ENCODE peak calls at places on chromosome 17, in ten cellular contexts. V, P, N, S, O, H, G, E, X and J are unnamed samples.

GRCh38 chr17:27810902-27811557 is 10.7 kb upstream of the NOS2 start:
- DNase-seq in V (peak), N (no peak), E (no peak), O (no peak), G (no peak), P (no peak), H (no peak), S (no peak), X (no peak), J (no peak)

GRCh38 chr17:40320771-40321501 is 12.0 kb downstream of the RARA start:
- DNase-seq in V (no peak), O (peak), X (peak), E (no peak), H (no peak), N (no peak), G (no peak), P (no peak), S (no peak), J (peak)

GRCh38 chr17:65261152-65261551 is 124.0 kb downstream of the RGS9 start:
- DNase-seq in E (no peak), X (no peak), P (no peak), O (no peak), V (no peak), H (no peak), S (no peak), N (no peak), G (no peak), J (no peak)

GRCh38 chr17:70119961-70120360 is 44.9 kb downstream of the KCNJ16 start:
- DNase-seq in X (no peak), H (no peak), V (peak), G (no peak), E (no peak), N (no peak), P (no peak), O (no peak), S (no peak), J (no peak)

GRCh38 chr17:74417178-74418045 is 14.5 kb upstream of the GPRC5C start:
- DNase-seq in V (no peak), O (no peak), E (peak), G (no peak), X (no peak), H (peak), P (peak), N (no peak), S (peak), J (peak)

GRCh38 chr17:67520282-67520906 is 143.3 kb downstream of the PITPNC1 start:
- DNase-seq in E (no peak), O (peak), V (no peak), S (no peak), N (no peak), X (peak), H (no peak), P (no peak), G (no peak), J (peak)

GRCh38 chr17:65345261-65346060 is 208.3 kb downstream of the RGS9 start:
- DNase-seq in S (no peak), X (no peak), N (no peak), E (no peak), O (no peak), P (no peak), G (no peak), V (peak), H (no peak), J (no peak)

GRCh38 chr17:70661342-70662222 is 492.2 kb downstream of the KCNJ2 start:
- DNase-seq in O (no peak), S (no peak), X (no peak), H (no peak), E (no peak), N (no peak), P (no peak), G (no peak), V (no peak), J (peak)

GRCh38 chr17:76909971-76910760 is 42.0 kb downstream of the MGAT5B start:
- DNase-seq in H (peak), P (peak), X (no peak), N (peak), E (no peak), S (peak), O (no peak), G (peak), V (peak), J (peak)

GRCh38 chr17:45228985-45229517 is 7.4 kb downstream of the FMNL1 start:
- DNase-seq in X (peak), E (peak), S (peak), G (no peak), N (peak), H (no peak), O (peak), P (peak), V (no peak), J (peak)

GRCh38 chr17:33696102-33696501 is 403.0 kb upstream of the ASIC2 start:
- DNase-seq in H (no peak), N (no peak), V (no peak), X (no peak), P (no peak), S (no peak), E (no peak), G (no peak), O (no peak), J (no peak)

GRCh38 chr17:40331743-40332641 is 23.0 kb downstream of the RARA start:
- DNase-seq in E (no peak), V (peak), H (no peak), N (no peak), O (peak), P (no peak), X (peak), G (peak), S (peak), J (peak)

GRCh38 chr17:83056583-83057396 is 22.6 kb upstream of the METRNL start:
- DNase-seq in N (no peak), H (no peak), G (no peak), O (no peak), E (no peak), P (no peak), S (peak), X (peak), V (no peak), J (no peak)

GRCh38 chr17:18185832-18186231 is 2.2 kb downstream of the ALKBH5 start:
- DNase-seq in V (peak), S (no peak), P (no peak), N (no peak), O (no peak), H (no peak), E (no peak), G (no peak), X (no peak), J (no peak)

GRCh38 chr17:48644910-48645557 is 18.9 kb upstream of the HOXB9 start:
- DNase-seq in G (no peak), X (no peak), S (no peak), N (no peak), E (no peak), V (no peak), P (no peak), O (no peak), H (no peak), J (no peak)

GRCh38 chr17:48647964-48648245 is 21.7 kb upstream of the HOXB9 start:
- DNase-seq in O (no peak), S (no peak), X (no peak), P (no peak), E (no peak), V (no peak), H (no peak), G (no peak), N (no peak), J (no peak)

GRCh38 chr17:48647103-48647963 is 21.2 kb upstream of the HOXB9 start:
- DNase-seq in P (no peak), G (no peak), O (no peak), X (no peak), H (no peak), N (no peak), S (no peak), V (no peak), E (no peak), J (peak)

GRCh38 chr17:48645639-48646182 is 19.6 kb upstream of the HOXB9 start:
- DNase-seq in X (no peak), V (no peak), G (no peak), O (no peak), P (no peak), H (no peak), N (no peak), S (no peak), E (no peak), J (no peak)

GRCh38 chr17:48646183-48647102 is 20.3 kb upstream of the HOXB9 start:
- DNase-seq in H (peak), P (no peak), G (no peak), N (no peak), E (no peak), O (no peak), V (no peak), S (no peak), X (no peak), J (peak)
- TF ChIP-seq POLR2AphosphoS5 in H (peak), P (no peak), G (no peak), N (no peak), E (no peak), O (no peak), V (no peak), S (no peak), X (no peak), J (peak)

DNA sequence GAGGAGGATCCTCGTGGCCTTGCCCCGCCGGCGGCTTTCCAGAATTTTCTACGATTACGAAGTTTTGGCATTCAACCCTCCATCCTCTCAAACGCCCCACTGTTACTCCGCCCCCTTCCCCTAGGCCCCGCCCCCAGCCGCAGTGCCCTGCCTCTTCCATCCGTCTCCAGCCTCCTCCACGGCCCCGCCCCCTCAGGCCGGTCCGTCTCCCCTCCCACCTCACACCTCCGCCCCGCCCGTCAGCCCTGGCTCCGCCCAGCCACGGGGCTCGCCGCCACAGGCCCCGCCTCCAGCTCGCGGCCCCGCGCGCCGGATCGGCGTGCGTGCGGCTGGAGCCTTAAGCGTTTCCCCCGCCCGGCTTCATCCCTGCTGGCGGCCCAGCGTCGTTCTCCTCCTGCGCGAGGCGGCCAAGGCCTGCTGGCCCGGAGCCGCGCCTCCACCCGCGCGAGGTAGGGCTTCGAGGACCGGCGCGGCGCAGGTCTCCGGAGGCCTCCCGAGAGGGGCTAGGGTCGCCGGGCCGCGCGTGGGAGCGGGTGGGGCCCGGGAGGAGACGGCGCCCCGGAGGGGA is at the start of the genes C17orf67 and DGKE:
- DNase-seq in E (peak), O (peak), G (peak), N (peak), X (peak), V (peak), P (peak), H (peak), S (peak), J (peak)
- TF ChIP-seq POLR2AphosphoS5 in E (peak), O (no peak), G (peak), N (no peak), X (peak), V (peak), P (no peak), H (peak), S (peak), J (peak)

DNA sequence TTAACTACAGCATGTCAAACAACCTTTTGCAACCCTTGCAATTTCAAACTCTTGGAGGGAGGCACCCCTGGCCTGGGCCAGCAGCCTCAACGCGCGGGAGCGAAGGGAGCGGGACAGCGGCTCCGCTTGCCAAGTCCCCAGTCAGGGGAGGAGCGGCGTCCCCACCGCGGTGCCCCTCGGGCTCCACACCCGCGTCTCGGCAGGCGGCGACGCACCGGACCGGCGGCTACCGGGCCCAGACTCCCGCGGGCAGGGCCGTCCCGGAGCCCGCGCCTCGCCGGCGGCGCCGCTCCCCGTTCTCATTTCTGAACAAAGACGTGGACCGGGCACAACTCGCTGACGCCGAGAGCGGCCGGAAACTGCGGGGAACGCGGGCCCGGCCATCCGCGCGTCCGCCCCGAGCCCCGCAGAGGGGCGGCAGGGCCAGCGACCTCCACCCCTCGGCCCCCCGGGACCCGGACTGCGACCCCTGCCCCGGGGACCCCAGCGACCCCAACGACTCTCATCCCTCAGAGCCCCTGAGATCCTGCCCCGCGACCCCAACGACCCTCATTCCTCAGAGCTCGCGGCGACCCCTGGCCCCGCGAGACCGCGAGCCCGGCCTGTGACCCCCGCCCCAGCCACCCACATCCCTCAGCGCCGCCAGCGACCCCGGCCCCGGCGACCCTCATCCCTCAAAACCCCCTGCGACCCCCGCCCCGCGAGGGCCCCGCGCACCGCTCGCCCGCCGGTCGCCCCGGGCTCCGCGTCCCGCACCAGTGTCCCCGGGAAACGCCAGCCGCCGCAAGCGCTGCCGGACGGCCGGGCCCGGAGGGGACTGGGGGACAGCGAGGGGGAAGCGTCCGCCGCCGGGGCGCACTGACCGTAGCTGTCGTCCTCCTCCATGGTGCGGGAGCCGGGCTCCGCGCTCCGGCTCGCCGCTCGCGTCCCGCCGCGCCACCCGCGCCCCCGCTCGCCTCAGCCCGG is at the start of gene CYTH1:
- DNase-seq in H (no peak), N (no peak), X (peak), G (no peak), P (no peak), V (peak), O (peak), S (peak), E (no peak), J (peak)
- TF ChIP-seq POLR2AphosphoS5 in H (peak), N (peak), X (peak), G (peak), P (no peak), V (peak), O (no peak), S (no peak), E (peak), J (peak)

GRCh38 chr17:35808962-35809854 is at the start of gene TAF15:
- DNase-seq in H (peak), P (peak), G (peak), V (peak), N (peak), S (peak), X (peak), O (peak), E (peak), J (peak)
- TF ChIP-seq POLR2AphosphoS5 in H (peak), P (peak), G (peak), V (peak), N (peak), S (peak), X (peak), O (peak), E (peak), J (peak)

GRCh38 chr17:68759343-68760140 is 158.4 kb upstream of the FAM20A start:
- DNase-seq in X (peak), H (peak), E (no peak), P (peak), O (peak), G (peak), V (peak), S (peak), N (peak), J (peak)
- TF ChIP-seq POLR2AphosphoS5 in X (no peak), H (no peak), E (no peak), P (peak), O (no peak), G (peak), V (peak), S (peak), N (no peak), J (no peak)

GRCh38 chr17:5584383-5584951 is at the start of gene NLRP1:
- DNase-seq in X (peak), G (peak), N (peak), H (peak), O (peak), S (peak), P (peak), V (peak), E (peak), J (peak)
- TF ChIP-seq POLR2AphosphoS5 in X (peak), G (peak), N (no peak), H (peak), O (peak), S (peak), P (no peak), V (peak), E (peak), J (peak)

DNA sequence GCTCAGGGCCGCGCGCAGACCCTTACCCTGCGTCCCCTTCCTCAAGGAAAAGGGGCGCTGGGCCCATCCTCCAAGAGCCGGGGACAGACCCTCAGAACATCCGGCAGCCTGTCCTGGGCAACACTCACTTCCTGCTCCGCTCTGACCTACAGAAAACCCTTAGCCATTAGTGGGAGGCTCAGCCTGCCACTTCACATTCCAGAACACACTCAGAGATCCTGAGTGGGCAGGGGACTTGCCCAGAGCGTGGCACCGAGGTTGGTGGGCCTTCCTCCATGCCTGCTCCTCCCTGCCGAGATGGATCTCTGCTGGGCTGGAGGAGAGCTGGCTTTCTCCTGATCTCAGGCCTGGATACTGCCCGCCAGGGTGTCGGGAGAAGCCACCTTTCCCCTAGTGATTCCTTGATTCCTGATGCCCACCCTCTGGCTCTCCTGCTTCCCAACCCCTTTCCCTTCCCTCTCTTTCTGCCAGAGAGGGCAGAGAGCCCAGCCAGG is 1.5 kb downstream of the SCARF1 start:
- DNase-seq in G (no peak), E (no peak), S (no peak), N (no peak), O (no peak), X (no peak), H (no peak), P (no peak), V (peak), J (no peak)
- TF ChIP-seq POLR2AphosphoS5 in G (no peak), E (no peak), S (no peak), N (no peak), O (no peak), X (no peak), H (no peak), P (no peak), V (no peak), J (no peak)

GRCh38 chr17:7704601-7705268 is at the start of gene EFNB3:
- DNase-seq in X (no peak), O (no peak), N (no peak), E (no peak), H (no peak), S (no peak), G (peak), V (no peak), P (no peak), J (no peak)
- TF ChIP-seq POLR2AphosphoS5 in X (no peak), O (no peak), N (no peak), E (no peak), H (no peak), S (no peak), G (no peak), V (no peak), P (no peak), J (no peak)

GRCh38 chr17:81479672-81480071 is 32.9 kb downstream of the ACTG1 start:
- DNase-seq in E (no peak), H (no peak), V (no peak), O (no peak), P (no peak), S (no peak), G (no peak), X (no peak), N (no peak), J (no peak)
- TF ChIP-seq POLR2AphosphoS5 in E (no peak), H (no peak), V (no peak), O (no peak), P (no peak), S (no peak), G (no peak), X (no peak), N (no peak), J (no peak)